ENCODE peak calls at places on chromosomes 13 and 19, in eight cellular contexts. F, V, L, P, U, Z, X and O are unnamed samples.

GRCh38 chr19:28307460-28307859 is 905.5 kb downstream of the UQCRFS1 start:
- DNase-seq in F (no peak), V (no peak), L (no peak), P (no peak), U (no peak), Z (no peak), X (no peak), O (no peak)

GRCh38 chr19:48868196-48868886 is at the start of gene PLEKHA4:
- DNase-seq in F (peak), V (peak), L (peak), P (no peak), U (peak), Z (peak), X (peak), O (peak)

GRCh38 chr13:34155931-34156607 is 338.1 kb downstream of the RFC3 start:
- DNase-seq in F (peak), V (no peak), L (no peak), P (peak), U (no peak), Z (no peak), X (no peak), O (no peak)

GRCh38 chr19:40284501-40285352 is at the start of gene AKT2:
- DNase-seq in F (peak), V (no peak), L (peak), P (peak), U (no peak), Z (peak), X (no peak), O (no peak)

GRCh38 chr13:56347014-56347413 is 793.7 kb upstream of the PRR20A start:
- DNase-seq in F (no peak), V (no peak), L (no peak), P (no peak), U (no peak), Z (no peak), X (no peak), O (no peak)

GRCh38 chr19:39372047-39372802 is 18.7 kb downstream of the PAF1 start:
- DNase-seq in F (peak), V (peak), L (peak), P (peak), U (peak), Z (peak), X (peak), O (peak)

GRCh38 chr19:10321417-10321797 is 5.6 kb upstream of the FDX2 start:
- DNase-seq in F (no peak), V (no peak), L (no peak), P (no peak), U (no peak), Z (no peak), X (peak), O (no peak)

GRCh38 chr19:572140-572890 is at the start of gene BSG:
- DNase-seq in F (peak), V (peak), L (peak), P (peak), U (peak), Z (peak), X (peak), O (peak)

GRCh38 chr13:86922936-86923335 is 748.2 kb upstream of the SLITRK5 start:
- DNase-seq in F (peak), V (no peak), L (no peak), P (no peak), U (no peak), Z (no peak), X (no peak), O (no peak)

GRCh38 chr19:16673226-16673625 is 12.3 kb downstream of the TMEM38A start:
- DNase-seq in F (no peak), V (no peak), L (no peak), P (no peak), U (no peak), Z (peak), X (no peak), O (no peak)

GRCh38 chr19:29767039-29767735 is 44.6 kb upstream of the CCNE1 start:
- DNase-seq in F (no peak), V (no peak), L (no peak), P (no peak), U (no peak), Z (no peak), X (no peak), O (no peak)

GRCh38 chr13:25463496-25463895 is 91.7 kb downstream of the ATP8A2 start:
- DNase-seq in F (peak), V (no peak), L (no peak), P (no peak), U (no peak), Z (no peak), X (no peak), O (no peak)

GRCh38 chr13:38804536-38804935 is 117.7 kb downstream of the FREM2 start:
- DNase-seq in F (no peak), V (no peak), L (no peak), P (no peak), U (no peak), Z (no peak), X (no peak), O (no peak)

GRCh38 chr13:48400820-48401219 is 12.1 kb downstream of the LPAR6 start:
- DNase-seq in F (peak), V (no peak), L (no peak), P (no peak), U (no peak), Z (no peak), X (no peak), O (no peak)

GRCh38 chr19:17114414-17114831 is 38.8 kb downstream of the MYO9B start:
- DNase-seq in F (peak), V (no peak), L (no peak), P (no peak), U (no peak), Z (no peak), X (no peak), O (no peak)

GRCh38 chr13:52845334-52845761 is 3.1 kb downstream of the PCDH8 start:
- DNase-seq in F (no peak), V (no peak), L (no peak), P (no peak), U (no peak), Z (no peak), X (no peak), O (no peak)

GRCh38 chr19:35313614-35314013 is 15.4 kb upstream of the CD22 start:
- DNase-seq in F (no peak), V (no peak), L (no peak), P (peak), U (no peak), Z (peak), X (no peak), O (no peak)

GRCh38 chr13:25249001-25249543 is 38.2 kb downstream of the MTMR6 start:
- DNase-seq in F (peak), V (no peak), L (no peak), P (no peak), U (no peak), Z (no peak), X (no peak), O (no peak)

GRCh38 chr13:80239116-80239515 is 101.8 kb downstream of the SPRY2 start:
- DNase-seq in F (no peak), V (no peak), L (no peak), P (no peak), U (no peak), Z (no peak), X (no peak), O (no peak)

GRCh38 chr19:47391510-47392223 is 27.7 kb downstream of the MEIS3 start:
- DNase-seq in F (peak), V (peak), L (peak), P (peak), U (peak), Z (peak), X (peak), O (peak)

GRCh38 chr19:572891-573825 is 762 bp downstream of the BSG start:
- DNase-seq in F (peak), V (peak), L (peak), P (peak), U (peak), Z (peak), X (peak), O (peak)

GRCh38 chr19:47518139-47518538 is 3.3 kb upstream of the NAPA start:
- DNase-seq in F (no peak), V (no peak), L (no peak), P (no peak), U (no peak), Z (no peak), X (peak), O (no peak)

GRCh38 chr13:23701191-23701590 is 131.0 kb downstream of the TNFRSF19 start:
- DNase-seq in F (no peak), V (no peak), L (no peak), P (no peak), U (no peak), Z (no peak), X (no peak), O (no peak)

GRCh38 chr13:79825959-79826358 is 345.0 kb downstream of the NDFIP2 start:
- DNase-seq in F (no peak), V (no peak), L (no peak), P (no peak), U (no peak), Z (no peak), X (no peak), O (no peak)

GRCh38 chr13:112567161-112567862 is 20.6 kb downstream of the TUBGCP3 start:
- DNase-seq in F (peak), V (no peak), L (no peak), P (no peak), U (no peak), Z (no peak), X (no peak), O (no peak)

GRCh38 chr13:93889430-93889829 is 590.1 kb downstream of the DCT start:
- DNase-seq in F (no peak), V (no peak), L (no peak), P (no peak), U (no peak), Z (no peak), X (no peak), O (no peak)

GRCh38 chr13:21347753-21348318 is 111.3 kb downstream of the ZDHHC20 start:
- DNase-seq in F (no peak), V (no peak), L (no peak), P (no peak), U (no peak), Z (no peak), X (no peak), O (no peak)

GRCh38 chr13:45280751-45281634 is 60.0 kb downstream of the TPT1 start:
- DNase-seq in F (peak), V (peak), L (peak), P (peak), U (peak), Z (peak), X (peak), O (peak)

GRCh38 chr13:19321222-19321621 is 139.6 kb upstream of the TUBA3C start:
- DNase-seq in F (no peak), V (no peak), L (no peak), P (no peak), U (no peak), Z (no peak), X (no peak), O (no peak)

GRCh38 chr19:31269425-31270127 is 79.7 kb downstream of the TSHZ3 start:
- DNase-seq in F (peak), V (peak), L (peak), P (peak), U (no peak), Z (no peak), X (no peak), O (no peak)

GRCh38 chr13:28532226-28533048 is 37.5 kb upstream of the FLT1 start:
- DNase-seq in F (no peak), V (no peak), L (peak), P (peak), U (no peak), Z (peak), X (no peak), O (peak)

GRCh38 chr13:78609464-78610205 is 6.3 kb upstream of the POU4F1 start:
- DNase-seq in F (no peak), V (peak), L (no peak), P (no peak), U (peak), Z (no peak), X (no peak), O (no peak)

GRCh38 chr13:41263261-41263971 is at the start of gene MTRF1:
- DNase-seq in F (peak), V (peak), L (peak), P (peak), U (peak), Z (peak), X (peak), O (peak)

GRCh38 chr13:94617389-94618000 is 15.8 kb downstream of the GPR180 start:
- DNase-seq in F (no peak), V (no peak), L (no peak), P (peak), U (no peak), Z (no peak), X (no peak), O (no peak)

GRCh38 chr13:43830481-43830873 is 43.7 kb upstream of the ENOX1 start:
- DNase-seq in F (peak), V (no peak), L (no peak), P (no peak), U (no peak), Z (no peak), X (no peak), O (no peak)

GRCh38 chr13:71867101-71867814 is at the start of gene DACH1:
- DNase-seq in F (peak), V (peak), L (peak), P (peak), U (peak), Z (peak), X (peak), O (peak)

GRCh38 chr13:42612021-42612765 is 38.2 kb downstream of the TNFSF11 start:
- DNase-seq in F (no peak), V (no peak), L (no peak), P (no peak), U (no peak), Z (no peak), X (no peak), O (no peak)

GRCh38 chr13:43805071-43805468 is 18.3 kb upstream of the ENOX1 start:
- DNase-seq in F (peak), V (no peak), L (no peak), P (no peak), U (no peak), Z (no peak), X (no peak), O (no peak)

GRCh38 chr13:25775275-25775674 is 276.5 kb downstream of the SHISA2 start:
- DNase-seq in F (no peak), V (no peak), L (no peak), P (no peak), U (no peak), Z (no peak), X (no peak), O (no peak)

GRCh38 chr19:6753178-6754031 is 13.8 kb downstream of the SH2D3A start:
- DNase-seq in F (peak), V (peak), L (peak), P (peak), U (peak), Z (peak), X (peak), O (peak)
- TF ChIP-seq POLR2A in F (no peak), V (no peak), L (no peak), P (peak), U (no peak), Z (no peak), X (peak), O (no peak)

DNA sequence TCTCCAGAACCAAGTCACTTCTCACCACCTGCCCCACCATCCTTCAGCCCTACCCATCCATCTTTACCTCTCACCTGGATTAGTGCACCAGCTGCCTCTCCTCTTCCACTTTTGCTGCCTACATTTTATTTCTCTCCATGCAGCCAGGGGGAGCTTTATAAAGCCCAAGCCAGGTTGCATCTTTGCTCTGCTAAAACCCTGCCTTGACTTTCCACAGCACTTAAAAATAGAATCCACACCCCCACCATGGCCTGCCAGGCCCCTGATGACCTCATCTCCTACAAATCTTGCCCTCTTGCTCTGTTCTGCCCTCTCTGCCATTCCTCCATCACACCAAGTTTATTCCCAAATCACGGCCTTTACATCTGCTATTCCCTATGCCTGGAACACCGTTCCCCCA is 1.8 kb downstream of the HOOK2 start:
- DNase-seq in F (peak), V (no peak), L (no peak), P (no peak), U (no peak), Z (no peak), X (no peak), O (no peak)
- TF ChIP-seq CTCF in F (peak), V (no peak), L (no peak), P (no peak), U (no peak), Z (no peak), X (no peak), O (peak)

GRCh38 chr19:18304496-18305312 is 18.2 kb downstream of the LSM4 start:
- DNase-seq in F (peak), V (peak), L (peak), P (peak), U (peak), Z (peak), X (peak), O (peak)
- TF ChIP-seq POLR2A in F (peak), V (peak), L (peak), P (peak), U (peak), Z (no peak), X (peak), O (peak)

DNA sequence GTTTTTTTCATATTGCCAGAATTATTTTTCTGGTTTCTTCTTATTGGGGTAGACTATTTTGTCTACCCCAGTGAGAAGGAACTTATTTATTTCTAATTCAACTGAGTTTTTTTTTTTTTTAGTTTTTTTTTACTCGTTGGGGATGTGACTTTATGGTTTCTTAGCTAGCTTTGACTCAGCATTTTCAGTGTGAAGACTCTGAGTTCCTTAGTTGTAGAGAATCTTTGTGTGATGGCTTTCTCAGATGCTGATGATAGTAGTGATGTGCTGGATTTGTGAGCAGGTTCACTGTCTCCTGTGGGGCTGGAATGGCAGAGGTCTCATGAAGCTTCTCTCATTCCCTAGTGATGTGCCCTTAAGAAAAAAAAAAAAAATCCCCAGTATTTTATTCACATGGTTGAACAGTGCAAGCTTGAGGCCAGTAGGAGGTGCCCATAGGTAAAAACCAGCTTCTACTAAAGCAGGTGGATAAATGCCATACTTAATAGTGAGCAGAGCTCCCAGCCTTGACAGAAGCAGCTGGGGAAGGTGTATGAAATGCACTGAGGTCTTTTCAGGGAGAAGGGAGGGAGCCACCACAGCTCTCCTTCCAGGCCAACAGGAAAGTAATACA is 106.2 kb upstream of the KLF5 start:
- DNase-seq in F (no peak), V (no peak), L (no peak), P (no peak), U (peak), Z (no peak), X (no peak), O (no peak)
- TF ChIP-seq CTCF in F (no peak), V (no peak), L (no peak), P (no peak), U (no peak), Z (no peak), X (no peak), O (no peak)

GRCh38 chr19:1942078-1942933 is 1.3 kb downstream of the CSNK1G2 start:
- DNase-seq in F (peak), V (peak), L (peak), P (peak), U (peak), Z (peak), X (peak), O (peak)
- TF ChIP-seq POLR2A in F (no peak), V (no peak), L (no peak), P (peak), U (peak), Z (no peak), X (peak), O (no peak)